ENCODE peak calls at places on chromosomes 3 and 15, in five cellular contexts. L, N, S, K and C are unnamed samples.

GRCh38 chr3:37054370-37054769 is 61.1 kb downstream of the MLH1 start:
- DNase-seq in L (no peak), N (no peak), S (peak; percentile 32), K (no peak), C (peak; percentile 23)

GRCh38 chr15:29671308-29671981 is 150.8 kb downstream of the TJP1 start:
- DNase-seq in L (no peak), N (no peak), S (no peak), K (no peak), C (no peak)

GRCh38 chr3:128497305-128498126 is 4.5 kb upstream of the GATA2 start:
- DNase-seq in L (peak; percentile 95), N (peak; percentile 83), S (no peak), K (no peak), C (peak; percentile 76)

GRCh38 chr3:184710870-184711365 is 946 bp downstream of the MAGEF1 start:
- DNase-seq in L (no peak), N (peak; percentile 42), S (peak; percentile 25), K (no peak), C (no peak)

GRCh38 chr3:145936986-145937385 is 224.0 kb downstream of the PLOD2 start:
- DNase-seq in L (no peak), N (no peak), S (no peak), K (no peak), C (no peak)

GRCh38 chr15:76296849-76297248 is 14.4 kb downstream of the ETFA start:
- DNase-seq in L (no peak), N (no peak), S (no peak), K (no peak), C (no peak)

GRCh38 chr3:158168996-158169573 is 59.2 kb downstream of the RSRC1 start:
- DNase-seq in L (no peak), N (no peak), S (no peak), K (no peak), C (no peak)

GRCh38 chr3:44939581-44940036 is 36.4 kb downstream of the ZDHHC3 start:
- DNase-seq in L (no peak), N (no peak), S (no peak), K (no peak), C (no peak)

GRCh38 chr3:48561045-48561736 is 2.4 kb downstream of the UCN2 start:
- DNase-seq in L (peak; percentile 83), N (peak; percentile 81), S (no peak), K (peak; percentile 71), C (no peak)

GRCh38 chr3:197753263-197753662 is 3.6 kb downstream of the FYTTD1 start:
- DNase-seq in L (peak; percentile 27), N (no peak), S (no peak), K (no peak), C (no peak)

GRCh38 chr15:89457086-89457485 is 39.3 kb downstream of the RHCG start:
- DNase-seq in L (peak; percentile 58), N (peak; percentile 75), S (no peak), K (peak; percentile 12), C (peak; percentile 75)

GRCh38 chr3:122484985-122485384 is 29.8 kb downstream of the KPNA1 start:
- DNase-seq in L (no peak), N (no peak), S (no peak), K (no peak), C (no peak)

GRCh38 chr15:56963126-56963525 is 44.7 kb downstream of the TCF12 start:
- DNase-seq in L (no peak), N (no peak), S (no peak), K (no peak), C (no peak)

GRCh38 chr3:32220006-32220405 is 18.5 kb upstream of the CMTM8 start:
- DNase-seq in L (no peak), N (no peak), S (no peak), K (no peak), C (no peak)

GRCh38 chr3:159947220-159947619 is 41.4 kb upstream of the IL12A start:
- DNase-seq in L (no peak), N (no peak), S (no peak), K (no peak), C (no peak)

GRCh38 chr15:74330861-74331408 is 36.5 kb downstream of the CYP11A1 start:
- DNase-seq in L (no peak), N (no peak), S (no peak), K (no peak), C (no peak)

GRCh38 chr15:74332011-74332410 is 35.4 kb downstream of the CYP11A1 start:
- DNase-seq in L (no peak), N (no peak), S (no peak), K (no peak), C (no peak)

GRCh38 chr15:74326759-74327158 is 40.7 kb downstream of the CYP11A1 start:
- DNase-seq in L (no peak), N (no peak), S (no peak), K (no peak), C (no peak)

GRCh38 chr15:74327756-74328155 is 39.7 kb downstream of the CYP11A1 start:
- DNase-seq in L (no peak), N (no peak), S (no peak), K (no peak), C (no peak)

DNA sequence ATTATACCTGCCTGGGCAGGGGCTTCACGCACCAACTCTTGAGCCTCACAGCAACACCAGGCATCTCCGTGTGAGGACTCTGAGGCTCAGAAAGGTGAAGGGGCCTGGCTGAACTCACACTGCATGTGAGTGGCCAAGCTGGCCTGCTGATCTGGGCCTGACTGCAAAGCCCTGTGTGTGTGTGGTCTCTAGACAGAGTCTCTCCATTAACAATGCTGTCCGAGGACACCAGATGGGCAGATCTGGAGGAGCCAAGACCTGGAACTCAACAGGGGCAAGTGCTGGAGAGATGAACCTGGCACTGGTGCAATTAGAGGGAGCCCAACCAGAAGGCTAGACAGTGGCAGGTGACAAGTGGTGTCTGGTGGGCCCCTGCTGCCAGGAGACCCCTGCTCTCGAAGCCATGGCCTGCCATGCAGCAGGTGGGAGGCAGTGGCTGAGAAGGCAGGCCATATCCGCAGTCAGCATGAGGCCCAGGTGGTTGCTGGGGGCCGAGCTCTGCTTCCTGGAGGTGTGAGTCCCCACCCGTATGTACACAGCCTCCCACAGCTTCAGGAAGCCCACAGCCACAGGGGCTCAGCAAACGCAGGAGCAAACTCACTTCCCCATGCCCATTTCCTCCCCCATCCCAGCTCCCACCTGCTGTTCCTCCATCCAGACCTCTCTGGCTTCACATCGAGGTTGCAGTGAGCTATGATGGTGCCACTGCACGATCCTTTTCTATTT is 39.0 kb downstream of the CYP11A1 start:
- DNase-seq in L (no peak), N (no peak), S (no peak), K (no peak), C (no peak)
- TF ChIP-seq FOXM1 in L (no peak), N (no peak), S (no peak), K (no peak), C (no peak)

GRCh38 chr3:169298247-169298992 is 365.1 kb downstream of the MECOM start:
- DNase-seq in L (no peak), N (no peak), S (no peak), K (no peak), C (no peak)

GRCh38 chr3:169299129-169299528 is 364.4 kb downstream of the MECOM start:
- DNase-seq in L (no peak), N (no peak), S (no peak), K (no peak), C (no peak)

GRCh38 chr3:169297214-169297613 is 366.3 kb downstream of the MECOM start:
- DNase-seq in L (no peak), N (no peak), S (no peak), K (no peak), C (no peak)

GRCh38 chr3:169295912-169296311 is 367.6 kb downstream of the MECOM start:
- DNase-seq in L (no peak), N (no peak), S (no peak), K (no peak), C (no peak)

DNA sequence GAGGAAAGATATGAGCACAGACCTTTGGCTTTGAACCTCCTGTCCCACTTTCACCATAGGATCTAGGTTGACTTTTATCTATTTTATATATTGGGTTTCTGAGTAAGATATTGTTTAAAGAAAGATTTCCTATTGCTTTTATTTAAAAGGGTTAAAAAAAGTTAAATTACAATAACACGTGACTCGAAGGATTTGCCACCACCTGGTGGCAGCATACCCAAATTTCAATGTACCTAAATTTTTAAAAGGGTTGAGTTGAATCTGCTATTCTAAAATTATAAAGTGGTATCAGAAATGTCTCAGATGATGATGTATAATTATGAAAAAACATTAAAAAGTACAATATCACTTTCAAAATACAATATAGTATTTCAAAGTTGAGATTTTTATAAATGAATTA is 368.4 kb downstream of the MECOM start:
- DNase-seq in L (no peak), N (peak; percentile 12), S (no peak), K (no peak), C (no peak)
- TF ChIP-seq FOXM1 in L (no peak), N (no peak), S (no peak), K (no peak), C (no peak)

DNA sequence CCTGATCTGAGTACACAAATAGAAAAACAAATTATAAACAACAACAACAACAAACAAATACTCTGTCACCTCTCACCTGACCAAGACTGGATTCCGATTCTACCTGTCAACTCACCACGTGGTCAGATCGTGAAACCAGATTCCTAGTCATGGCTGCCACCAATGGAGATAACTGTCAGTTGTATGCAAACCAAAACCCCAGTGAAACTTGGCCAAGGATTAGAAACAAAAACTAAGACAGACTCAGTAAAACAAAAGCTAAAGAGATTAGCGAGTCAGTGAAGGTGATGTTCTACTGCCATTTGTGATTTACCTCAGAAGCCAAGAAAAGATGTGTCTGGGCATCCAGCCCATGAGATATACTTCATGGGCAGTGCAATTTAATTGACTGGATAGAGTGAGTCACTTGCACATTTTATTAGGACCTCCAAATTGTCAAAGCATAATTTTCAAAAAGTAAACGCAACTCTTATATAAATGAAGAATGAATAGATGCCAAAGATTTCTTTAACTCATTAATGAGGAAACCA is 31.1 kb downstream of the PHLDB2 start:
- DNase-seq in L (no peak), N (no peak), S (no peak), K (no peak), C (no peak)
- TF ChIP-seq FOXM1 in L (no peak), N (no peak), S (no peak), K (no peak), C (no peak)

DNA sequence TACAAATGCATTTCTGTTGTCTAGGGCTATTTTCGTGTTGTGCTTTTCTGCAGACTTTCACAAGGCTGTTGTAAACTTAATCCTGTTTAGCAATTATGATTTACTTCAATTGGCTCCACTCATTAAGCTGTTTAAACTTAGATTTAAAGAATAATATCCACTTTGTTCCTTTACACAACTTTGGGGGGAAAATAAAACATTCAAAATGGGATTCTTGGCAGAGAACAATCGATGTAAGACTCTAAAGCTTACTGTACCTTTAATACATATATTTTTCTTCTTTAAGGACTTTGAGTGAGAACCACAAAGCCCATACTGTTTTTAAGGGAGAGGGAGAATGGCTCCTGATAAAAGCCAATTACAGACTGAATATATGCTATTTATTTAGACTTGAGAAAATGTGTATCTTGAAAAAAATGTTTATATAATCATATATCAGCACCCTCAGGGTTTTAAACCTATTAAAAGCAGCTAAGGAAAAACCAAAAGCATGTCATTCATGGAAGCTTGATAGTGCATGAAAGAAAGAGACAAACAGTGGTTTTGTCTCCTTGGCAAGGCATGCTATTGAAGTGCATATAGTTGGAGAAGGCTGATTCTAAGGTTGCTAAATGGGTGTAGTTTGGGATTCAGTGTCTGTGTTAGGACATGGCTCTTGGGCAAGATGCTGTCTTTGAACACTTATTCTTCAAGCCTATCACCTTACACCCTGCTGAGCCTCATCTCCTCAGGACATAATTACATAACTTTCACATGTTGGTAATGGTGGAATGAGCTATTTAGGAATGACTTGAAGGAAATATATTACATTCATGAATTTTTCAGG is 293.4 kb upstream of the TBC1D5 start:
- DNase-seq in L (no peak), N (no peak), S (no peak), K (no peak), C (no peak)
- TF ChIP-seq FOXM1 in L (no peak), N (no peak), S (no peak), K (no peak), C (no peak)

GRCh38 chr3:46626039-46626438 is 13.7 kb downstream of the FAM240A start:
- DNase-seq in L (no peak), N (no peak), S (no peak), K (no peak), C (no peak)
- TF ChIP-seq FOXM1 in L (no peak), N (no peak), S (no peak), K (no peak), C (no peak)